ENCODE peak calls at places on chromosome 14, in six cellular contexts. One of them, this sample, is unnamed.

GRCh38 chr14:35963209-35963608 is 137.1 kb downstream of the BRMS1L start:
- DNase-seq in iPS-NIHi11: peak; percentile 50
- DNase-seq in NCI-H187: no peak
- DNase-seq in natural killer cell treated with Interleukin-12 subunit alpha and Interleukin-12 subunit beta and Interleukin-15 and Interleukin-18, amount 100 ng/mL, for 72 hours: no peak
- DNase-seq in GM03348: no peak
- DNase-seq in T-helper 22 cell: no peak
- DNase-seq in this sample: no peak

GRCh38 chr14:95891742-95892141 is 15.1 kb downstream of the TUNAR start:
- DNase-seq in iPS-NIHi11: no peak
- DNase-seq in NCI-H187: no peak
- DNase-seq in natural killer cell treated with Interleukin-12 subunit alpha and Interleukin-12 subunit beta and Interleukin-15 and Interleukin-18, amount 100 ng/mL, for 72 hours: no peak
- DNase-seq in GM03348: peak; percentile 65
- DNase-seq in T-helper 22 cell: no peak
- DNase-seq in this sample: no peak

GRCh38 chr14:105987563-105987962 is 461.2 kb downstream of the TMEM121 start:
- DNase-seq in iPS-NIHi11: no peak
- DNase-seq in NCI-H187: no peak
- DNase-seq in natural killer cell treated with Interleukin-12 subunit alpha and Interleukin-12 subunit beta and Interleukin-15 and Interleukin-18, amount 100 ng/mL, for 72 hours: no peak
- DNase-seq in GM03348: no peak
- DNase-seq in T-helper 22 cell: no peak
- DNase-seq in this sample: no peak

GRCh38 chr14:21093018-21093417 is 5.4 kb downstream of the ZNF219 start:
- DNase-seq in iPS-NIHi11: no peak
- DNase-seq in NCI-H187: no peak
- DNase-seq in natural killer cell treated with Interleukin-12 subunit alpha and Interleukin-12 subunit beta and Interleukin-15 and Interleukin-18, amount 100 ng/mL, for 72 hours: no peak
- DNase-seq in GM03348: no peak
- DNase-seq in T-helper 22 cell: no peak
- DNase-seq in this sample: no peak

GRCh38 chr14:68977137-68977740 is 1.9 kb downstream of the ACTN1 start:
- DNase-seq in iPS-NIHi11: no peak
- DNase-seq in NCI-H187: no peak
- DNase-seq in natural killer cell treated with Interleukin-12 subunit alpha and Interleukin-12 subunit beta and Interleukin-15 and Interleukin-18, amount 100 ng/mL, for 72 hours: no peak
- DNase-seq in GM03348: no peak
- DNase-seq in T-helper 22 cell: no peak
- DNase-seq in this sample: no peak

GRCh38 chr14:102684276-102684663 is 91.8 kb downstream of the RCOR1 start:
- DNase-seq in iPS-NIHi11: no peak
- DNase-seq in NCI-H187: no peak
- DNase-seq in natural killer cell treated with Interleukin-12 subunit alpha and Interleukin-12 subunit beta and Interleukin-15 and Interleukin-18, amount 100 ng/mL, for 72 hours: no peak
- DNase-seq in GM03348: no peak
- DNase-seq in T-helper 22 cell: no peak
- DNase-seq in this sample: no peak

GRCh38 chr14:23248601-23249000 is 10.9 kb downstream of the RNF212B start:
- DNase-seq in iPS-NIHi11: no peak
- DNase-seq in NCI-H187: no peak
- DNase-seq in natural killer cell treated with Interleukin-12 subunit alpha and Interleukin-12 subunit beta and Interleukin-15 and Interleukin-18, amount 100 ng/mL, for 72 hours: no peak
- DNase-seq in GM03348: no peak
- DNase-seq in T-helper 22 cell: no peak
- DNase-seq in this sample: no peak

GRCh38 chr14:80213602-80214001 is 2.3 kb upstream of the DIO2 start:
- DNase-seq in iPS-NIHi11: peak; percentile 67
- DNase-seq in NCI-H187: no peak
- DNase-seq in natural killer cell treated with Interleukin-12 subunit alpha and Interleukin-12 subunit beta and Interleukin-15 and Interleukin-18, amount 100 ng/mL, for 72 hours: no peak
- DNase-seq in GM03348: peak; percentile 60
- DNase-seq in T-helper 22 cell: no peak
- DNase-seq in this sample: no peak

GRCh38 chr14:104819361-104819771 is 18.5 kb downstream of the ZBTB42 start:
- DNase-seq in iPS-NIHi11: no peak
- DNase-seq in NCI-H187: no peak
- DNase-seq in natural killer cell treated with Interleukin-12 subunit alpha and Interleukin-12 subunit beta and Interleukin-15 and Interleukin-18, amount 100 ng/mL, for 72 hours: no peak
- DNase-seq in GM03348: no peak
- DNase-seq in T-helper 22 cell: no peak
- DNase-seq in this sample: no peak

GRCh38 chr14:95515080-95515489 is 1.4 kb downstream of the SYNE3 start:
- DNase-seq in iPS-NIHi11: peak; percentile 81
- DNase-seq in NCI-H187: no peak
- DNase-seq in natural killer cell treated with Interleukin-12 subunit alpha and Interleukin-12 subunit beta and Interleukin-15 and Interleukin-18, amount 100 ng/mL, for 72 hours: no peak
- DNase-seq in GM03348: peak; percentile 53
- DNase-seq in T-helper 22 cell: no peak
- DNase-seq in this sample: no peak

GRCh38 chr14:97137705-97138104 is 340.5 kb downstream of the VRK1 start:
- DNase-seq in iPS-NIHi11: no peak
- DNase-seq in NCI-H187: no peak
- DNase-seq in natural killer cell treated with Interleukin-12 subunit alpha and Interleukin-12 subunit beta and Interleukin-15 and Interleukin-18, amount 100 ng/mL, for 72 hours: no peak
- DNase-seq in GM03348: no peak
- DNase-seq in T-helper 22 cell: no peak
- DNase-seq in this sample: no peak

GRCh38 chr14:23555882-23556699 is at the start of gene THTPA:
- DNase-seq in iPS-NIHi11: peak; percentile 88
- DNase-seq in NCI-H187: peak; percentile 81
- DNase-seq in natural killer cell treated with Interleukin-12 subunit alpha and Interleukin-12 subunit beta and Interleukin-15 and Interleukin-18, amount 100 ng/mL, for 72 hours: peak; percentile 93
- DNase-seq in GM03348: peak; percentile 97
- DNase-seq in T-helper 22 cell: peak; percentile 86
- DNase-seq in this sample: peak; percentile 87

GRCh38 chr14:52876311-52876710 is 74.5 kb downstream of the FERMT2 start:
- DNase-seq in iPS-NIHi11: no peak
- DNase-seq in NCI-H187: no peak
- DNase-seq in natural killer cell treated with Interleukin-12 subunit alpha and Interleukin-12 subunit beta and Interleukin-15 and Interleukin-18, amount 100 ng/mL, for 72 hours: no peak
- DNase-seq in GM03348: peak; percentile 42
- DNase-seq in T-helper 22 cell: no peak
- DNase-seq in this sample: no peak

GRCh38 chr14:24943024-24943423 is 106.9 kb downstream of the STXBP6 start:
- DNase-seq in iPS-NIHi11: peak; percentile 73
- DNase-seq in NCI-H187: peak; percentile 40
- DNase-seq in natural killer cell treated with Interleukin-12 subunit alpha and Interleukin-12 subunit beta and Interleukin-15 and Interleukin-18, amount 100 ng/mL, for 72 hours: no peak
- DNase-seq in GM03348: peak; percentile 65
- DNase-seq in T-helper 22 cell: no peak
- DNase-seq in this sample: no peak

GRCh38 chr14:65704412-65704811 is 291.9 kb downstream of the FUT8 start:
- DNase-seq in iPS-NIHi11: no peak
- DNase-seq in NCI-H187: no peak
- DNase-seq in natural killer cell treated with Interleukin-12 subunit alpha and Interleukin-12 subunit beta and Interleukin-15 and Interleukin-18, amount 100 ng/mL, for 72 hours: no peak
- DNase-seq in GM03348: peak; percentile 44
- DNase-seq in T-helper 22 cell: no peak
- DNase-seq in this sample: no peak

GRCh38 chr14:105492966-105493871 is 2.2 kb downstream of the TEDC1 start:
- DNase-seq in iPS-NIHi11: no peak
- DNase-seq in NCI-H187: no peak
- DNase-seq in natural killer cell treated with Interleukin-12 subunit alpha and Interleukin-12 subunit beta and Interleukin-15 and Interleukin-18, amount 100 ng/mL, for 72 hours: no peak
- DNase-seq in GM03348: no peak
- DNase-seq in T-helper 22 cell: no peak
- DNase-seq in this sample: no peak

GRCh38 chr14:34181308-34181707 is 230.4 kb upstream of the EGLN3 start:
- DNase-seq in iPS-NIHi11: peak; percentile 16
- DNase-seq in NCI-H187: peak; percentile 12
- DNase-seq in natural killer cell treated with Interleukin-12 subunit alpha and Interleukin-12 subunit beta and Interleukin-15 and Interleukin-18, amount 100 ng/mL, for 72 hours: no peak
- DNase-seq in GM03348: no peak
- DNase-seq in T-helper 22 cell: no peak
- DNase-seq in this sample: no peak

GRCh38 chr14:93073833-93074769 is 41.6 kb downstream of the ITPK1 start:
- DNase-seq in iPS-NIHi11: no peak
- DNase-seq in NCI-H187: no peak
- DNase-seq in natural killer cell treated with Interleukin-12 subunit alpha and Interleukin-12 subunit beta and Interleukin-15 and Interleukin-18, amount 100 ng/mL, for 72 hours: peak; percentile 72
- DNase-seq in GM03348: peak; percentile 46
- DNase-seq in T-helper 22 cell: no peak
- DNase-seq in this sample: no peak

This sample was measured in effector memory CD4-positive, alpha-beta T cell.